ENCODE peak calls at places on chromosome 12, in six cellular contexts. V is PC-9, I is NB4, X is brain microvascular endothelial cell, D is lower leg skin, M is BJ. C is an unnamed sample.

GRCh38 chr12:87427770-87428169 is 601.4 kb downstream of the C12orf50 start:
- DNase-seq in V (no peak), D (no peak), I (no peak), X (no peak), M (no peak), C (no peak)

GRCh38 chr12:124994435-124994975 is 1.1 kb downstream of the BRI3BP start:
- DNase-seq in I (peak), V (no peak), M (no peak), D (no peak), X (no peak), C (peak)

GRCh38 chr12:111819191-111820158 is 22.6 kb upstream of the MAPKAPK5 start:
- DNase-seq in D (no peak), V (peak), M (no peak), X (no peak), I (no peak), C (no peak)

GRCh38 chr12:54736549-54736948 is 88.4 kb upstream of the DCD start:
- DNase-seq in I (no peak), V (no peak), M (no peak), X (no peak), D (no peak), C (no peak)

GRCh38 chr12:94875525-94875924 is 128.0 kb downstream of the NDUFA12 start:
- DNase-seq in V (peak), X (no peak), I (peak), M (no peak), D (no peak), C (peak)

GRCh38 chr12:54208591-54208990 is 19.8 kb upstream of the SMUG1 start:
- DNase-seq in V (no peak), D (no peak), I (no peak), M (no peak), X (no peak), C (no peak)

GRCh38 chr12:121189061-121189886 is 20.7 kb upstream of the P2RX4 start:
- DNase-seq in V (no peak), D (no peak), X (peak), M (no peak), I (no peak), C (no peak)

GRCh38 chr12:8996682-8997405 is 7.5 kb downstream of the KLRG1 start:
- DNase-seq in M (no peak), I (peak), X (peak), D (no peak), V (peak), C (peak)

GRCh38 chr12:47851303-47851952 is 31.7 kb upstream of the HDAC7 start:
- DNase-seq in V (no peak), I (no peak), D (no peak), M (no peak), X (no peak), C (no peak)

GRCh38 chr12:105935981-105936380 is 202.8 kb downstream of the NUAK1 start:
- DNase-seq in D (no peak), I (no peak), V (peak), X (peak), M (no peak), C (no peak)

GRCh38 chr12:114302606-114303005 is 103.3 kb downstream of the TBX5 start:
- DNase-seq in X (no peak), M (no peak), D (no peak), I (no peak), V (no peak), C (no peak)

DNA sequence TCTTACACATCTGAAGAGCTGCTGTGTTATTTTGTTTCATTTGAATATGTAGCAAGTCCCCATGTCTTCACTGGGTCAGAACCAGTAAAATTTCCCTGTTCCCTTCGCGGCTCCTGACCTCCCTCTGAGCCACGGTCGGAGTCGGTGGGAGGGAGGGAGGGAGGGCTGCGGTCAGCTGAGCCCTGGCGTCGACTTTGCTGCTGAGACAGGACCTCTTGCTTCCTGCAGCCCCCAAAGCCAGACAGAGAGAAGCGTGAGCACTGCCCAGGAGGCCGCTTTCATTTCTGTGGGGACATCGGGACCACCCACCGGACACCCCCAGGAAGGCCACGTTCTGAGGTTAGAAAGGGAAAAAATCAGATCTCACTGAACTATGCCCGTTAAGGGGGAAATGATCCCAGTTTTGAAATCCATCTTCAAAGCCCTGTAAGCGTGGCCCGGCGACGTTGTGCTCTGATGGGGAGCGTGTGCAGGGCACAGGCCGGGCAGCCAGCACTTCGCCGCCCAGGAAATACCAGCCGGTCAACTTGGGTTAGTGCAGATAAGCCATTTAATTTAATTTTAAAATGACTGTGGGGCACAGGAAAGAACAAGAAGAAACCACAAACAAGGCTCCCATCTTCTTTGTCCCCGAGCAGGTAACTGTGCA is 42.1 kb downstream of the NOC4L start:
- DNase-seq in M (no peak), D (no peak), X (no peak), I (peak), V (no peak), C (no peak)
- H3K4me3 ChIP-seq in M (no peak), D (no peak), X (no peak), I (no peak), V (no peak), C (no peak)

DNA sequence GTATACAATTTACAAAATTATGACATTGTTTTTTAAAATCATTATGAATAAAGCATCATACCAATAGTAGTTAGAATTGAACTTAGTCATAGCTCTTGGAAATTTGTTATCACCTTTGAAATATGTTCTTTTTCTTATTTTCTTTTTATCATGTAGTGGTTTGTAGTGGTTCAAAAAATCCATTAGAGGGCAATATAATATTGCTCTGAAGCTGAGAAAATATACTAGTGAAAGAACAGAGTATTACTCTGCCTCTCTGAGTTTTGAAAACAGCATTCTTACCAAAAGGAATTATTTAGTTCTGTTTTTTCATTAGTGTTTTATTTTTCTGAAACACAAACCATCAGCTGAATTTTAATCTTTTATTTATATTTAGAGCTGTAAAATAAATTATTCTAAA is 76.2 kb downstream of the PDZRN4 start:
- DNase-seq in X (no peak), M (no peak), V (no peak), I (peak), D (no peak), C (no peak)
- TF ChIP-seq CTCF in X (peak), M (peak), V (peak), I (no peak), D (no peak), C (peak)

DNA sequence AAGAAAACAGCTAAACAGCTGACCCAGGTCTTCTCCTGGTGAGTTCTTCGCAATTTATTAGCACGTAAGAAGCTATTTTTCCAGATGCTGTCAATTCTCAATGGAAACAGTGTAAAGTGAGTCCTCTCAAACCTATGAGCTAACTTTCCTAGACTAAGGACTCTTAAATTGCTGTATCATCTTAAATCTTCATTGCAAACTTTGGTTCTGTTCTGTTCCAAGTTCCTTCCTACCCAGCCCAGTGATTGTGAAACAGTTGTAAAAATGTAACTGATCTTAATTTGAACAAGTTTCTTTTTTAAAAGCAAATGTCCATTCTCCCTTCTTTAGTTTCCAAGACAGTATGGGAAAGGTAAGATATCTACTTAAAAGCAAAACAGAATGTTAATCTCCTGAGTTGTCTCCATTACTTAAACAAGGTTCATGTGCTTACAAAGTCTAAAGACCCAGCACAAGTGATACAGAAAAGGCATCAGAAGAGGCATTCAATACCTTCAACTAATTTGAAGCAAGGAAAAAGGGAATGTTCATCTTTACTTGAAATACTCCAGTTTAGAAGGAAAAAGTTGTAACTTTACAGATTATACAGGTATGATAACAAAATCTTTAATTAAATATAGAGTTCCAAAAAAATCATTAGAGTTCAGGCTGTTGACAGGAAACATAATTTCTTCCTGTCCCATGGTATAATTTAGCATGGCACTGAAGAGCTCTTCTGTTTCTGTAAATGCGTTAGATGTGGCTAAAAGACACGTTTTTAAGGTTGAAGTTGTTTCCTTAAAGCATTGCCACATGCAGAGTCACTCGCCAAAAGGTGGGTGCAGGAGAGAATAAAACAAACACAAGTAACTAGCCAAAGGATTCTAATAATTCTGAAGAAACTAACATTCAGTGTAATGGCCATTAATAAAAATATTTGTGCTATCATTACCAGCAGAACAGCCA is 101.5 kb upstream of the USP15 start:
- DNase-seq in X (no peak), D (no peak), I (no peak), V (no peak), M (no peak), C (no peak)
- H3K4me3 ChIP-seq in X (no peak), D (no peak), I (no peak), V (no peak), M (no peak), C (no peak)

DNA sequence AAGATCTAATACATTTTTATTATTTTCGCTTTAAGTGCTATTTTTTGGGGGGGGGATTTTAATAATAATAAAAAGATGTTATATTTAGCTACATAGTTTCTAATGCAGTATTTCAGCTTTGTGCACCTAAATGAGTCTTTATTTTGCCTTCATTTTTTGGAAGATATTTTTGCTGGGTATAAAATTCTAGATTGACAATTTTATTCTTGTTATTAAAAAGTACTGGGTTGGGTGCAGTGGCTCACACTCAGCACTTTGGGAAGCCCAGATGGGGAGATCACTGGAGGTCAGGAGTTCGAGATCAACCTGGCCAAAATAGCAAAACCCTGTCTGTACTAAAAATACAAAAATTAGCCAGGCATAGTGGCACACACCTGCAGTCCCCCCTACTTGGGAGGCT is 173.6 kb downstream of the SLC15A5 start:
- DNase-seq in I (no peak), V (no peak), M (no peak), D (no peak), X (no peak), C (no peak)
- TF ChIP-seq CTCF in I (no peak), V (no peak), M (no peak), D (no peak), X (no peak), C (no peak)

GRCh38 chr12:48978291-48978740 is at the start of gene WNT1:
- DNase-seq in V (no peak), I (no peak), M (no peak), X (no peak), D (no peak), C (no peak)

GRCh38 chr12:48977290-48978281 is 536 bp upstream of the WNT1 start:
- DNase-seq in D (no peak), M (no peak), X (peak), V (no peak), I (peak), C (peak)

GRCh38 chr12:48979602-48980388 is 1.7 kb downstream of the WNT1 start:
- DNase-seq in I (peak), V (no peak), X (no peak), D (no peak), M (no peak), C (peak)

GRCh38 chr12:48980389-48980952 is 2.3 kb downstream of the WNT1 start:
- DNase-seq in M (no peak), D (no peak), I (peak), V (no peak), X (no peak), C (no peak)

DNA sequence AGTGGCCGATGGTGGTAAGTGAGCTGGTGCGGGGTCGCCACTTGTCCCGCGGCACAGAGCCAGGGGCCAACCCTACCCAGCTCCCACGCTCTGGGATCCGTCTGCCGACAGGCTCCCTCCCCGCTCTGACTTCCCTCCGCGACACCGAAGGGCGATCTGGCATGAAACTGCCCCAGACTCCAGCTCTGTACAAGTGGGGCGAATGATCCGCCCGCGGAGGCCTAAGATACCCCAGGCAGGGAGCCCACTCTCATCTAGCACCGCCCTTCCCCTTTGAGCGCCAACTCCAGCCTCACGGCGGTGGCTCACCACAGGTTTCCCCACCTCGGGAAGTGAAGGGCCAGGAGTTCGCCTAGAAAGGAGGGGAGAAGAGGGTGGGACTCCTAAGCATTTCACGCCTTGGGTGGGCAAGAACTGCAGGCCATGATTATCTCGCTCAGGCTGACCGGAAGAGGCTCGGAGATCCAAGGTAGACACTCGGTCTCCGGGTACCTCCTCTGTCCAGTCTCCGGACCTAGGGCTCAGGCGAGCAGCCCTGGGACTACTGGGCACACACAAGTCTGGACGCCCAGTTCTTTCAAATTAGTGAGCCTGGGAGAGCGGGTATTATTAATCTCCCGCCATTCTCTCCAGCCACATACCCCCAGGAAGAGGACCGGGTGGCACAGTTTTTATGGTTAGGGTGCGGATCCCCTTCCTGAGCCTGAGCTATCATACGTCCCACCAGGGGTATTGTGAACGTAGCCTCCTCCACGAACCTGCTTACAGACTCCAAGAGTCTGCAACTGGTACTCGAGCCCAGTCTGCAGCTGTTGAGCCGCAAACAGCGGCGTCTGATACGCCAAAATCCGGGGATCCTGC is 849 bp downstream of the WNT1 start:
- DNase-seq in I (no peak), D (no peak), V (no peak), M (no peak), X (no peak), C (no peak)
- H3K4me3 ChIP-seq in I (no peak), D (no peak), V (peak), M (peak), X (no peak), C (peak)

DNA sequence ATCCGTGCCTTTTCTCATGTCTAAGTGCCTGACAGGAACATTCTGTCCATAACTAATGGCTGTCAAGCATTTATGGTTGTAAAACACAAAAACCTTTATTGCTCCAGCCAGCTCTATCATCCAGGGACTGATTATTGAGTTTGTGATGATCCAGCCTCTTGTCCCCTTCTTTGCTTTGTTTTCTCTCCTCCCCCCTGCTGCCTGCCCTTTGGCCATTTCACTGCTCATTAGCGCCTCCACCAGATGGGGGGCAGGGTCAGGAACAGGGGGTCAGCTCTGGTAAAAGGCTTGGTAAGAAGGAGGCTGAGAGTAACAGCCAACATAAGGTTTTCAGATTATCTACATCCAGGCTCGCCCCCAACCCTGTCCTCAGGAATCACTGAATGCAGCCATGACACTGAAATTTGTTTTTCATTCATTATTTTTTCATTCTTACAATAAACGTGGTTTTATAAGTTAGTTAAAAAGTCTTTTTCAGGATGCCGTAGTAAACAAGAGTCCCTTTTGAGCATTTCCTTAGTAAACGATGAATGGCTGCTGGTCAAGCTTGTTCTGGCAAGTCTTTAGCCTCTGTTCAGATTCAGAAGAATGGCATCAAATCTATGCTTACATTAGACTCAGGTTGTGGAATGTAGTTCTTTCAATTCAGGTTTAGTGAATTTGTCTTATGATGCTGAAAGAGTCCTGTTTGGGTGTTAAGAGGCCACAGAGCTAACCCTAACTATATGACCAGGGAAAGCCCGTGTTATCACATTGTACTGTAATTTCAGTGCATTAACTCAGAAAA is 21.7 kb downstream of the HMGA2 start:
- DNase-seq in D (no peak), I (no peak), M (no peak), X (no peak), V (no peak), C (no peak)
- TF ChIP-seq CTCF in D (no peak), I (no peak), M (no peak), X (peak), V (no peak), C (no peak)

GRCh38 chr12:64825143-64826011 is 930 bp downstream of the TBC1D30 start:
- DNase-seq in D (no peak), I (no peak), X (no peak), M (no peak), V (no peak), C (peak)
- H3K4me3 ChIP-seq in D (no peak), I (no peak), X (no peak), M (no peak), V (no peak), C (peak)

GRCh38 chr12:56591111-56591510 is 39.0 kb downstream of the BAZ2A start:
- DNase-seq in V (no peak), X (no peak), D (no peak), M (no peak), I (no peak), C (no peak)

GRCh38 chr12:56593909-56594621 is 36.1 kb downstream of the BAZ2A start:
- DNase-seq in D (peak), I (peak), V (no peak), X (peak), M (peak), C (peak)

GRCh38 chr12:56589783-56590182 is 40.3 kb downstream of the BAZ2A start:
- DNase-seq in D (no peak), M (no peak), V (no peak), X (no peak), I (no peak), C (no peak)

GRCh38 chr12:56591961-56592360 is 38.2 kb downstream of the BAZ2A start:
- DNase-seq in M (no peak), V (no peak), I (no peak), X (no peak), D (no peak), C (no peak)

DNA sequence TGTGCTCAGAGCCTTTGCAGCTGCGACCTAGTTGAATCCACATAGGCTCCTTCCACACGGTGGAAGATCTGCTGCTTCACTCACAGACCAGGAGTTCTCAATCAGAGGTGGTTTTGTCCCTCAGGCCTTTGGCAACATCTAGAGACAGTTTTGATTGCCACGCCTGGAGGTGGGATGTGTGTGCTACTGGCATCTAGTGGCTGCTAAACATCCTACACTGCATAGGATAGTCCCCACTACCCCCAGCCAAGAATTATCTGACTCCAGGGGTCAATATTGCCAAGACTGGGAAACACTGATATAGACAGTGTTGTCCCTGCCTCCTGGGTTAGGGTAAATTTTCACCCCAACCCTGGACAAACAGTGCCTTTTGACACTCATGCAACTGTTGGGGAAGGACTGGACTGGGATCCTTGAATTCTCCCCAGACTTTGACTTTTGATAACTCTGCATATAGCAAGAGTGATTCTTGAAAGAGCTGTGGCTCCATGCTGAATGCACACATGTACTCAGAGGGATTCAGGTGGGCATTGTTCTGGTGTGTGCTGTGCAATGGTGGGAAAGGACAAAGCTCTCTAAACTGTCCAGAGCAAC is 39.8 kb downstream of the BAZ2A start:
- DNase-seq in V (no peak), D (no peak), M (no peak), I (peak), X (peak), C (peak)
- TF ChIP-seq CTCF in V (peak), D (no peak), M (peak), I (peak), X (peak), C (peak)

GRCh38 chr12:52043386-52044212 is 7.6 kb upstream of the NR4A1 start:
- DNase-seq in I (no peak), X (no peak), M (no peak), D (no peak), V (peak), C (no peak)
- H3K4me3 ChIP-seq in I (no peak), X (no peak), M (no peak), D (no peak), V (no peak), C (no peak)

GRCh38 chr12:5969974-5970690 is 25.1 kb upstream of the ANO2 start:
- DNase-seq in M (no peak), D (no peak), I (no peak), X (no peak), V (no peak), C (no peak)
- TF ChIP-seq CTCF in M (no peak), D (no peak), I (no peak), X (peak), V (no peak), C (no peak)